ENCODE peak calls at places on chromosomes 4 and X, in eight cellular contexts. One of them, this sample, is unnamed.

GRCh38 chrX:136250191-136251041 is 784 bp downstream of the MAP7D3 start:
- DNase-seq in psoas muscle: no peak
- DNase-seq in CD8-positive, alpha-beta T cell: peak
- DNase-seq in fibroblast of the aortic adventitia: no peak
- DNase-seq in MG63: peak
- DNase-seq in CD4-positive, alpha-beta memory T cell: no peak
- DNase-seq in GM23248: peak
- DNase-seq in AG04449: no peak
- DNase-seq in this sample: peak

GRCh38 chrX:70293621-70294020 is 3.7 kb downstream of the KIF4A start:
- DNase-seq in GM23248: peak
- DNase-seq in AG04449: no peak
- DNase-seq in fibroblast of the aortic adventitia: peak
- DNase-seq in MG63: no peak
- DNase-seq in CD4-positive, alpha-beta memory T cell: no peak
- DNase-seq in psoas muscle: no peak
- DNase-seq in CD8-positive, alpha-beta T cell: no peak
- DNase-seq in this sample: peak

GRCh38 chr4:169311643-169312365 is 41.0 kb upstream of the SH3RF1 start:
- DNase-seq in AG04449: no peak
- DNase-seq in MG63: no peak
- DNase-seq in CD8-positive, alpha-beta T cell: no peak
- DNase-seq in psoas muscle: no peak
- DNase-seq in CD4-positive, alpha-beta memory T cell: no peak
- DNase-seq in GM23248: peak
- DNase-seq in fibroblast of the aortic adventitia: peak
- DNase-seq in this sample: peak

GRCh38 chr4:80361329-80361900 is 25.9 kb downstream of the CFAP299 start:
- DNase-seq in CD8-positive, alpha-beta T cell: no peak
- DNase-seq in AG04449: no peak
- DNase-seq in fibroblast of the aortic adventitia: peak
- DNase-seq in CD4-positive, alpha-beta memory T cell: peak
- DNase-seq in MG63: no peak
- DNase-seq in GM23248: peak
- DNase-seq in psoas muscle: no peak
- DNase-seq in this sample: peak

GRCh38 chr4:121464854-121465253 is 84.0 kb upstream of the QRFPR start:
- DNase-seq in AG04449: no peak
- DNase-seq in GM23248: no peak
- DNase-seq in psoas muscle: no peak
- DNase-seq in MG63: no peak
- DNase-seq in fibroblast of the aortic adventitia: no peak
- DNase-seq in CD8-positive, alpha-beta T cell: no peak
- DNase-seq in CD4-positive, alpha-beta memory T cell: no peak
- DNase-seq in this sample: no peak

GRCh38 chrX:71466979-71467523 is 65.9 kb upstream of the OGT start:
- DNase-seq in AG04449: no peak
- DNase-seq in CD4-positive, alpha-beta memory T cell: no peak
- DNase-seq in fibroblast of the aortic adventitia: no peak
- DNase-seq in MG63: no peak
- DNase-seq in CD8-positive, alpha-beta T cell: no peak
- DNase-seq in GM23248: peak
- DNase-seq in psoas muscle: no peak
- DNase-seq in this sample: peak

GRCh38 chrX:1534321-1535168 is 2.4 kb downstream of the P2RY8 start:
- DNase-seq in MG63: no peak
- DNase-seq in CD8-positive, alpha-beta T cell: peak
- DNase-seq in psoas muscle: no peak
- DNase-seq in fibroblast of the aortic adventitia: no peak
- DNase-seq in AG04449: no peak
- DNase-seq in GM23248: no peak
- DNase-seq in CD4-positive, alpha-beta memory T cell: peak
- DNase-seq in this sample: no peak

GRCh38 chr4:118087366-118087765 is 53.1 kb downstream of the NDST3 start:
- DNase-seq in fibroblast of the aortic adventitia: no peak
- DNase-seq in MG63: no peak
- DNase-seq in GM23248: no peak
- DNase-seq in psoas muscle: no peak
- DNase-seq in CD8-positive, alpha-beta T cell: no peak
- DNase-seq in CD4-positive, alpha-beta memory T cell: no peak
- DNase-seq in AG04449: no peak
- DNase-seq in this sample: no peak

GRCh38 chr4:114100288-114101031 is 121.0 kb upstream of the ARSJ start:
- DNase-seq in AG04449: no peak
- DNase-seq in MG63: no peak
- DNase-seq in psoas muscle: no peak
- DNase-seq in GM23248: no peak
- DNase-seq in CD8-positive, alpha-beta T cell: no peak
- DNase-seq in CD4-positive, alpha-beta memory T cell: no peak
- DNase-seq in fibroblast of the aortic adventitia: no peak
- DNase-seq in this sample: no peak

GRCh38 chrX:150984164-150984824 is 1.2 kb downstream of the HMGB3 start:
- DNase-seq in fibroblast of the aortic adventitia: no peak
- DNase-seq in MG63: peak
- DNase-seq in AG04449: no peak
- DNase-seq in CD4-positive, alpha-beta memory T cell: peak
- DNase-seq in CD8-positive, alpha-beta T cell: no peak
- DNase-seq in GM23248: peak
- DNase-seq in psoas muscle: no peak
- DNase-seq in this sample: no peak
- H3K4me3 ChIP-seq in fibroblast of the aortic adventitia: peak
- H3K4me3 ChIP-seq in MG63: peak
- H3K4me3 ChIP-seq in AG04449: peak
- H3K4me3 ChIP-seq in CD4-positive, alpha-beta memory T cell: no peak
- H3K4me3 ChIP-seq in CD8-positive, alpha-beta T cell: peak
- H3K4me3 ChIP-seq in GM23248: peak
- H3K4me3 ChIP-seq in psoas muscle: peak
- H3K4me3 ChIP-seq in this sample: peak

GRCh38 chr4:13522282-13523104 is 21.8 kb downstream of the NKX3-2 start:
- DNase-seq in MG63: no peak
- DNase-seq in GM23248: no peak
- DNase-seq in psoas muscle: no peak
- DNase-seq in CD4-positive, alpha-beta memory T cell: no peak
- DNase-seq in CD8-positive, alpha-beta T cell: no peak
- DNase-seq in fibroblast of the aortic adventitia: no peak
- DNase-seq in AG04449: no peak
- DNase-seq in this sample: no peak
- H3K4me3 ChIP-seq in MG63: no peak
- H3K4me3 ChIP-seq in GM23248: no peak
- H3K4me3 ChIP-seq in psoas muscle: peak
- H3K4me3 ChIP-seq in CD4-positive, alpha-beta memory T cell: no peak
- H3K4me3 ChIP-seq in CD8-positive, alpha-beta T cell: no peak
- H3K4me3 ChIP-seq in fibroblast of the aortic adventitia: no peak
- H3K4me3 ChIP-seq in AG04449: no peak
- H3K4me3 ChIP-seq in this sample: no peak

DNA sequence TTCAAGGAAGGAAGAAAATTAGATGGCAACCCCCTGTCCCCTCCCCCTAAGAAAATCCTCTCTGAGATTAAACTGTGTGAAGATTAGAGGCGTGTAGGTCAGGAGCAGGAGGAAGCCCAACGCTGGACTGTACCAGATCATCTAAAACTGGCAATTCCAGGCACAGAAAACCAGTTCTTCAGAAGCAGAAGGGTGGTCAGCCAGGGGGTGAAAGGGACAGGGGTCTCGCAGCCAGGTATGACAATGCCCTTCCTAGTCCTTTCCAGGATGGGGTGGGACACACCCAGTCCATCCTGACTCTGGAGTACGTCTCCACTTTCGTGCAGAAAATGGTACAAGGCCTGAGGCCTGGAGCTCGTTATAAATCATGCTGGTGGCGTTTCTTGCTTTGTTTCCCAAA is 3.3 kb upstream of the RHOH start:
- DNase-seq in CD4-positive, alpha-beta memory T cell: no peak
- DNase-seq in AG04449: no peak
- DNase-seq in CD8-positive, alpha-beta T cell: no peak
- DNase-seq in fibroblast of the aortic adventitia: no peak
- DNase-seq in psoas muscle: no peak
- DNase-seq in GM23248: no peak
- DNase-seq in MG63: no peak
- DNase-seq in this sample: no peak
- H3K4me3 ChIP-seq in CD4-positive, alpha-beta memory T cell: no peak
- H3K4me3 ChIP-seq in AG04449: no peak
- H3K4me3 ChIP-seq in CD8-positive, alpha-beta T cell: peak
- H3K4me3 ChIP-seq in fibroblast of the aortic adventitia: no peak
- H3K4me3 ChIP-seq in psoas muscle: no peak
- H3K4me3 ChIP-seq in GM23248: no peak
- H3K4me3 ChIP-seq in MG63: no peak
- H3K4me3 ChIP-seq in this sample: no peak

DNA sequence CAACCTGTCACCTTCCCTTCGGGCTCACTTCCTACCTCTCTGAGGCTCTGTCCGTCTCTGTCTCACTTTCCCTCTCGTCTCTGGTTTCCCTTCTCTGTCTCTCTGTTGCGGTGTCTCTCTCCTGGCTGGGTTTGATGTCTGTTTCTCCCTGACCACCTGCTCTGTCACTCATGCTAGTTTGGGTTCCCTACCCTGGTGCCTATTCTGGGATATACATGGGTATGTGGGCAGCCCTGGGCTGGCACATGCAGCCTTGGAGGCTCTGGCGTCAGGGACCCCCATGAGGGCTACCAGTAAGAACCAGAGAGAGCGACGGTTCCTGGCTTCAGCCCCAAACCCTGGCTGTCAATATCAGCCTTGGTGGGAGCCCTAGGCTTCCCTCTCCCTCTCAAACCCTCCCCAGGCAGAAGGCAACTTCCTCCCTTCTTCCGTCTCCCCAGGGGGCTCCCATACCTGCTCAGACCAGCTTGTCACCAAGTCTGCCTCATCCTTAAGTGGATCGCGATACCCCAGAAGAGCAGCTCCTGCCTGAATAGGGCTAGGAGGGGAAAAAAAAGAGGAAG is 314 bp downstream of the DNASE1L1 start:
- DNase-seq in GM23248: no peak
- DNase-seq in psoas muscle: no peak
- DNase-seq in fibroblast of the aortic adventitia: no peak
- DNase-seq in CD8-positive, alpha-beta T cell: no peak
- DNase-seq in CD4-positive, alpha-beta memory T cell: no peak
- DNase-seq in AG04449: no peak
- DNase-seq in MG63: no peak
- DNase-seq in this sample: no peak
- H3K4me3 ChIP-seq in GM23248: peak
- H3K4me3 ChIP-seq in psoas muscle: peak
- H3K4me3 ChIP-seq in fibroblast of the aortic adventitia: peak
- H3K4me3 ChIP-seq in CD8-positive, alpha-beta T cell: no peak
- H3K4me3 ChIP-seq in CD4-positive, alpha-beta memory T cell: no peak
- H3K4me3 ChIP-seq in AG04449: peak
- H3K4me3 ChIP-seq in MG63: peak
- H3K4me3 ChIP-seq in this sample: peak